ENCODE peak calls at places on chromosomes 3 and 15, in nine cellular contexts. O, R, P, K, D, Y, M, J and A are unnamed samples.

GRCh38 chr3:42699511-42699971 is 3.1 kb downstream of the HHATL start:
- DNase-seq in D (no peak), M (no peak), Y (no peak), O (no peak), J (no peak), P (no peak), R (peak), K (no peak), A (no peak)

GRCh38 chr3:175606650-175607318 is 747.6 kb downstream of the NAALADL2 start:
- DNase-seq in Y (no peak), M (no peak), R (no peak), J (peak), O (no peak), K (no peak), P (no peak), D (no peak), A (no peak)

GRCh38 chr3:150497956-150498355 is 48.3 kb downstream of the SERP1 start:
- DNase-seq in O (no peak), M (peak), K (no peak), Y (no peak), P (no peak), D (no peak), J (peak), R (no peak), A (no peak)

GRCh38 chr15:29086001-29086400 is 183.6 kb downstream of the NSMCE3 start:
- DNase-seq in O (no peak), D (no peak), Y (no peak), K (no peak), R (no peak), M (no peak), J (peak), P (no peak), A (no peak)

GRCh38 chr3:142998439-142998838 is 2.9 kb upstream of the U2SURP start:
- DNase-seq in J (no peak), O (no peak), M (peak), P (no peak), D (no peak), K (no peak), Y (no peak), R (no peak), A (no peak)

GRCh38 chr3:183818706-183819624 is 6.4 kb downstream of the MAP6D1 start:
- DNase-seq in J (no peak), K (no peak), M (no peak), D (no peak), P (no peak), R (no peak), O (no peak), Y (no peak), A (no peak)

GRCh38 chr15:27271258-27271657 is 300.3 kb downstream of the GABRG3 start:
- DNase-seq in O (no peak), K (no peak), P (no peak), R (no peak), J (no peak), Y (no peak), M (no peak), D (no peak), A (no peak)

GRCh38 chr3:115072265-115073008 is 74.7 kb downstream of the ZBTB20 start:
- DNase-seq in O (no peak), D (no peak), R (no peak), M (peak), K (no peak), P (no peak), J (peak), Y (no peak), A (peak)

GRCh38 chr3:86702381-86702958 is 288.5 kb downstream of the VGLL3 start:
- DNase-seq in M (peak), O (no peak), Y (no peak), K (no peak), P (no peak), D (no peak), J (no peak), R (no peak), A (no peak)

GRCh38 chr3:39062180-39062579 is 10.4 kb downstream of the WDR48 start:
- DNase-seq in K (no peak), P (no peak), Y (no peak), J (no peak), R (no peak), D (no peak), O (no peak), M (no peak), A (no peak)

GRCh38 chr3:34858067-34858466 is 781.3 kb upstream of the ARPP21 start:
- DNase-seq in K (no peak), P (no peak), Y (no peak), M (no peak), R (no peak), D (no peak), J (no peak), O (no peak), A (no peak)

GRCh38 chr15:80957556-80957955 is 32.1 kb downstream of the MESD start:
- DNase-seq in P (no peak), M (no peak), K (no peak), O (no peak), Y (no peak), J (no peak), R (no peak), D (no peak), A (no peak)

GRCh38 chr15:92449476-92449875 is 55.8 kb downstream of the ST8SIA2 start:
- DNase-seq in Y (no peak), O (no peak), M (peak), R (no peak), D (no peak), K (no peak), P (no peak), J (peak), A (peak)

GRCh38 chr3:133887075-133887950 is 8.4 kb downstream of the RAB6B start:
- DNase-seq in M (no peak), K (no peak), Y (no peak), O (no peak), P (peak), D (no peak), J (no peak), R (no peak), A (no peak)

GRCh38 chr3:39407773-39408492 is 1.4 kb downstream of the RPSA start:
- DNase-seq in Y (no peak), J (no peak), O (no peak), R (no peak), P (no peak), K (no peak), D (no peak), M (peak), A (no peak)

GRCh38 chr15:45254405-45255293 is 2.6 kb downstream of the SLC28A2 start:
- DNase-seq in D (no peak), Y (no peak), P (no peak), O (no peak), M (peak), J (peak), K (no peak), R (no peak), A (no peak)

GRCh38 chr3:175951047-175951694 is 1092.0 kb downstream of the NAALADL2 start:
- DNase-seq in Y (no peak), J (no peak), K (no peak), P (no peak), R (no peak), M (peak), D (no peak), O (no peak), A (no peak)

GRCh38 chr15:69930754-69931153 is 167.0 kb downstream of the TLE3 start:
- DNase-seq in O (no peak), M (no peak), P (no peak), D (no peak), Y (no peak), R (no peak), J (no peak), K (no peak), A (no peak)

GRCh38 chr15:91408476-91409076 is 308.5 kb downstream of the SV2B start:
- DNase-seq in O (no peak), R (no peak), K (no peak), P (peak), J (no peak), Y (no peak), M (peak), D (no peak), A (no peak)

GRCh38 chr3:128054363-128054762 is 2.1 kb downstream of the SEC61A1 start:
- DNase-seq in O (no peak), R (no peak), P (no peak), D (no peak), K (no peak), M (peak), Y (no peak), J (peak), A (no peak)

GRCh38 chr3:177418787-177419186 is 221.5 kb upstream of the TBL1XR1 start:
- DNase-seq in Y (no peak), O (no peak), R (no peak), K (no peak), J (peak), D (no peak), M (no peak), P (no peak), A (no peak)

GRCh38 chr3:191985691-191986090 is 524.7 kb downstream of the PYDC2 start:
- DNase-seq in J (no peak), K (no peak), R (no peak), Y (no peak), D (no peak), O (no peak), M (no peak), P (no peak), A (no peak)

GRCh38 chr3:62708642-62709041 is 166.6 kb downstream of the CADPS start:
- DNase-seq in K (no peak), D (no peak), J (no peak), O (no peak), R (no peak), M (no peak), Y (no peak), P (no peak), A (no peak)

GRCh38 chr3:181726351-181727121 is 14.8 kb downstream of the SOX2 start:
- DNase-seq in D (no peak), Y (no peak), K (no peak), R (peak), P (no peak), J (no peak), O (peak), M (no peak), A (no peak)

GRCh38 chr3:72633101-72633500 is 215.1 kb downstream of the SHQ1 start:
- DNase-seq in K (no peak), Y (no peak), P (no peak), O (no peak), R (no peak), D (no peak), J (peak), M (peak), A (peak)

GRCh38 chr3:191143224-191143623 is 55.8 kb upstream of the OSTN start:
- DNase-seq in D (no peak), O (no peak), J (peak), Y (no peak), R (no peak), M (no peak), P (no peak), K (no peak), A (no peak)

GRCh38 chr3:151761581-151761980 is 27.9 kb downstream of the AADACL2 start:
- DNase-seq in R (no peak), J (no peak), M (no peak), Y (no peak), P (no peak), O (no peak), D (no peak), K (no peak), A (no peak)

GRCh38 chr3:99537416-99537815 is 101.0 kb upstream of the COL8A1 start:
- DNase-seq in J (no peak), R (no peak), Y (no peak), M (no peak), D (no peak), K (no peak), P (no peak), O (no peak), A (no peak)

GRCh38 chr3:53750253-53751210 is 95.7 kb downstream of the CHDH start:
- DNase-seq in K (no peak), O (peak), P (peak), D (no peak), J (no peak), M (no peak), Y (peak), R (no peak), A (no peak)

GRCh38 chr3:44365952-44366351 is 27.4 kb downstream of the TCAIM start:
- DNase-seq in Y (no peak), R (no peak), D (no peak), J (no peak), M (no peak), P (no peak), O (no peak), K (no peak), A (no peak)

GRCh38 chr3:114093001-114093350 is 36.4 kb downstream of the QTRT2 start:
- DNase-seq in D (no peak), K (no peak), O (no peak), J (no peak), P (no peak), R (no peak), Y (no peak), M (peak), A (no peak)

GRCh38 chr15:27433604-27434003 is 462.6 kb downstream of the GABRG3 start:
- DNase-seq in P (no peak), O (no peak), D (no peak), J (no peak), M (no peak), Y (no peak), K (no peak), R (no peak), A (no peak)

GRCh38 chr3:48507256-48508061 is 3.5 kb upstream of the SHISA5 start:
- DNase-seq in Y (peak), M (peak), P (peak), D (peak), J (peak), K (no peak), R (peak), O (peak), A (peak)

GRCh38 chr3:28139288-28139687 is 102.1 kb upstream of the CMC1 start:
- DNase-seq in M (no peak), D (peak), R (no peak), Y (no peak), J (no peak), P (peak), O (no peak), K (no peak), A (no peak)

GRCh38 chr3:113684271-113684819 is 12.1 kb downstream of the USF3 start:
- DNase-seq in M (no peak), R (no peak), K (no peak), Y (no peak), D (no peak), O (no peak), J (no peak), P (no peak), A (no peak)

GRCh38 chr3:16704938-16705337 is 99.7 kb upstream of the DAZL start:
- DNase-seq in Y (no peak), O (no peak), J (no peak), D (no peak), M (no peak), P (no peak), R (no peak), K (no peak), A (no peak)

GRCh38 chr3:59103552-59103951 is 53.7 kb upstream of the CFAP20DC start:
- DNase-seq in O (no peak), R (no peak), D (no peak), Y (no peak), K (no peak), M (no peak), P (no peak), J (no peak), A (no peak)

GRCh38 chr3:59106085-59106629 is 56.3 kb upstream of the CFAP20DC start:
- DNase-seq in O (no peak), D (no peak), M (no peak), R (no peak), P (no peak), Y (no peak), J (no peak), K (no peak), A (no peak)

DNA sequence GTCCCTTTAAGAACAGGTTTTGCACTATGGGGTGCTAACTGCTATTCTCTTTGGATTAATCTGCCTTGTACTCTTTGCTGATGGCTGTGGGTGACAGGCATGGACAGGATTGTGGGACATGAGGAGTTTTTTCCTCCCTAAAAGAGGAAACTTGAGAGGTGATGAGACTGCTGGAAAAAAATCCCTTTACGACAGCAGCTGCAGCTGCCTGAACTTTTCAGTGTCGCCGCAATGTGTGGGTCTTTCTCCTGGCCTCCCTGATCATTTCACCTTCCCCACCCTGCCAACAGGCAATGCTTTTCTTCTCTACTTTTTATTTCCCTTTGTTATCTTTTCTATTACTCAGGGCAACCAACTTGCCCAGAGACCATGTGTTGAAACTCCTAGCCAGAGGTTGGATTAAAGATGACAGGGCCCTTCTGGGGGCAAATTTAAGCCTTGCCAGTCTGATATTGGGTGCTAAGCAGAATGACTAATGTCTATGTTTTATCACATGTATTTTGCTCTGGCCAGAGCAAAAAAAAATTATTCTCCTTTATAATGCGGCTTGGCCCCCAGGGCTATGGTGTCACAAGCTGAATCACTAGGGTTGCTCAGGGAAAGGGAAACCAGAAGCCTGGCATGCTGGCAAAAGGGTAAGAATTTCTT is 51.4 kb upstream of the CFAP20DC start:
- DNase-seq in Y (no peak), R (no peak), M (peak), K (no peak), D (no peak), O (no peak), P (no peak), J (peak), A (no peak)
- H3K4me3 ChIP-seq in Y (no peak), R (no peak), M (no peak), K (no peak), D (no peak), O (no peak), P (no peak), J (no peak), A (no peak)

GRCh38 chr3:32384938-32385337 is 6.7 kb upstream of the CMTM7 start:
- DNase-seq in J (no peak), M (no peak), P (peak), D (no peak), Y (no peak), R (no peak), O (no peak), K (no peak), A (no peak)
- H3K4me3 ChIP-seq in J (no peak), M (no peak), P (no peak), D (no peak), Y (no peak), R (no peak), O (no peak), K (no peak), A (no peak)

GRCh38 chr3:139538733-139539132 is 809 bp downstream of the RBP1 start:
- DNase-seq in P (peak), R (no peak), O (no peak), M (peak), K (no peak), Y (no peak), J (no peak), D (no peak), A (no peak)
- H3K4me3 ChIP-seq in P (peak), R (peak), O (no peak), M (peak), K (peak), Y (no peak), J (no peak), D (peak), A (peak)

GRCh38 chr3:123884993-123885392 is 861 bp upstream of the MYLK start:
- DNase-seq in P (no peak), D (no peak), O (no peak), K (no peak), M (no peak), Y (no peak), R (no peak), J (no peak), A (no peak)
- H3K4me3 ChIP-seq in P (no peak), D (no peak), O (no peak), K (no peak), M (no peak), Y (no peak), R (no peak), J (no peak), A (peak)